ENCODE peak calls at places on chromosomes 16 and 17, in ten cellular contexts. One of them, this sample, is unnamed.
A peak's percentile ranks its signal among the peaks of the same experiment; 100 is the strongest.

GRCh38 chr17:77286641-77287431 is 146.1 kb downstream of the SEC14L1 start:
- DNase-seq in Peyer's patch: no peak
- DNase-seq in cardiac muscle cell: peak; percentile 93
- DNase-seq in iPS DF 6.9: no peak
- DNase-seq in IMR-90: peak; percentile 18
- DNase-seq in colonic mucosa: peak; percentile 90
- DNase-seq in heart right ventricle: peak; percentile 51
- DNase-seq in psoas muscle: peak; percentile 67
- DNase-seq in uterus: no peak
- DNase-seq in ovary: peak; percentile 53
- DNase-seq in this sample: no peak

GRCh38 chr17:9138161-9138717 is 116.9 kb downstream of the NTN1 start:
- DNase-seq in Peyer's patch: no peak
- DNase-seq in cardiac muscle cell: peak; percentile 7
- DNase-seq in iPS DF 6.9: no peak
- DNase-seq in IMR-90: no peak
- DNase-seq in colonic mucosa: no peak
- DNase-seq in heart right ventricle: peak; percentile 75
- DNase-seq in psoas muscle: no peak
- DNase-seq in uterus: no peak
- DNase-seq in ovary: no peak
- DNase-seq in this sample: no peak

GRCh38 chr16:76800196-76800595 is 390.8 kb upstream of the MON1B start:
- DNase-seq in Peyer's patch: no peak
- DNase-seq in cardiac muscle cell: no peak
- DNase-seq in iPS DF 6.9: no peak
- DNase-seq in IMR-90: no peak
- DNase-seq in colonic mucosa: no peak
- DNase-seq in heart right ventricle: no peak
- DNase-seq in psoas muscle: no peak
- DNase-seq in uterus: no peak
- DNase-seq in ovary: no peak
- DNase-seq in this sample: no peak

GRCh38 chr17:1732241-1733046 is 7.9 kb downstream of the WDR81 start:
- DNase-seq in Peyer's patch: no peak
- DNase-seq in cardiac muscle cell: no peak
- DNase-seq in iPS DF 6.9: no peak
- DNase-seq in IMR-90: no peak
- DNase-seq in colonic mucosa: no peak
- DNase-seq in heart right ventricle: no peak
- DNase-seq in psoas muscle: peak; percentile 11
- DNase-seq in uterus: peak; percentile 26
- DNase-seq in ovary: no peak
- DNase-seq in this sample: no peak

GRCh38 chr17:21283482-21284318 is 811 bp upstream of the MAP2K3 start:
- DNase-seq in Peyer's patch: no peak
- DNase-seq in cardiac muscle cell: peak; percentile 45
- DNase-seq in iPS DF 6.9: no peak
- DNase-seq in IMR-90: peak; percentile 73
- DNase-seq in colonic mucosa: no peak
- DNase-seq in heart right ventricle: no peak
- DNase-seq in psoas muscle: peak; percentile 62
- DNase-seq in uterus: no peak
- DNase-seq in ovary: peak; percentile 70
- DNase-seq in this sample: peak; percentile 82

GRCh38 chr17:7929158-7930029 is at the start of gene KCNAB3:
- DNase-seq in Peyer's patch: peak; percentile 52
- DNase-seq in cardiac muscle cell: peak; percentile 87
- DNase-seq in iPS DF 6.9: no peak
- DNase-seq in IMR-90: peak; percentile 69
- DNase-seq in colonic mucosa: no peak
- DNase-seq in heart right ventricle: peak; percentile 45
- DNase-seq in psoas muscle: no peak
- DNase-seq in uterus: peak; percentile 82
- DNase-seq in ovary: peak; percentile 79
- DNase-seq in this sample: no peak

GRCh38 chr17:57862410-57862989 is 12.7 kb upstream of the MRPS23 start:
- DNase-seq in Peyer's patch: no peak
- DNase-seq in cardiac muscle cell: no peak
- DNase-seq in iPS DF 6.9: no peak
- DNase-seq in IMR-90: no peak
- DNase-seq in colonic mucosa: no peak
- DNase-seq in heart right ventricle: no peak
- DNase-seq in psoas muscle: no peak
- DNase-seq in uterus: peak; percentile 38
- DNase-seq in ovary: no peak
- DNase-seq in this sample: no peak

GRCh38 chr17:59811209-59811608 is 81.5 kb downstream of the TUBD1 start:
- DNase-seq in Peyer's patch: no peak
- DNase-seq in cardiac muscle cell: no peak
- DNase-seq in iPS DF 6.9: no peak
- DNase-seq in IMR-90: no peak
- DNase-seq in colonic mucosa: no peak
- DNase-seq in heart right ventricle: no peak
- DNase-seq in psoas muscle: no peak
- DNase-seq in uterus: no peak
- DNase-seq in ovary: no peak
- DNase-seq in this sample: no peak

GRCh38 chr16:25143898-25144297 is 32.4 kb downstream of the LCMT1 start:
- DNase-seq in Peyer's patch: no peak
- DNase-seq in cardiac muscle cell: no peak
- DNase-seq in iPS DF 6.9: no peak
- DNase-seq in IMR-90: no peak
- DNase-seq in colonic mucosa: no peak
- DNase-seq in heart right ventricle: no peak
- DNase-seq in psoas muscle: no peak
- DNase-seq in uterus: no peak
- DNase-seq in ovary: no peak
- DNase-seq in this sample: no peak

GRCh38 chr17:48013876-48014602 is 23.6 kb downstream of the COPZ2 start:
- DNase-seq in Peyer's patch: no peak
- DNase-seq in cardiac muscle cell: no peak
- DNase-seq in iPS DF 6.9: no peak
- DNase-seq in IMR-90: no peak
- DNase-seq in colonic mucosa: no peak
- DNase-seq in heart right ventricle: no peak
- DNase-seq in psoas muscle: no peak
- DNase-seq in uterus: no peak
- DNase-seq in ovary: no peak
- DNase-seq in this sample: no peak

GRCh38 chr17:17180141-17180603 is 26.0 kb downstream of the PLD6 start:
- DNase-seq in Peyer's patch: no peak
- DNase-seq in cardiac muscle cell: no peak
- DNase-seq in iPS DF 6.9: no peak
- DNase-seq in IMR-90: no peak
- DNase-seq in colonic mucosa: no peak
- DNase-seq in heart right ventricle: peak; percentile 55
- DNase-seq in psoas muscle: no peak
- DNase-seq in uterus: no peak
- DNase-seq in ovary: no peak
- DNase-seq in this sample: no peak

GRCh38 chr16:59964232-59964924 is 1230.3 kb upstream of the GOT2 start:
- DNase-seq in Peyer's patch: no peak
- DNase-seq in cardiac muscle cell: no peak
- DNase-seq in iPS DF 6.9: no peak
- DNase-seq in IMR-90: no peak
- DNase-seq in colonic mucosa: no peak
- DNase-seq in heart right ventricle: no peak
- DNase-seq in psoas muscle: no peak
- DNase-seq in uterus: no peak
- DNase-seq in ovary: no peak
- DNase-seq in this sample: no peak

GRCh38 chr17:5902671-5903070 is 167.5 kb upstream of the WSCD1 start:
- DNase-seq in Peyer's patch: no peak
- DNase-seq in cardiac muscle cell: no peak
- DNase-seq in iPS DF 6.9: no peak
- DNase-seq in IMR-90: no peak
- DNase-seq in colonic mucosa: no peak
- DNase-seq in heart right ventricle: no peak
- DNase-seq in psoas muscle: no peak
- DNase-seq in uterus: no peak
- DNase-seq in ovary: no peak
- DNase-seq in this sample: no peak

GRCh38 chr17:57957120-57957850 is 2.1 kb upstream of the CUEDC1 start:
- DNase-seq in Peyer's patch: peak; percentile 5
- DNase-seq in cardiac muscle cell: no peak
- DNase-seq in iPS DF 6.9: no peak
- DNase-seq in IMR-90: no peak
- DNase-seq in colonic mucosa: peak; percentile 15
- DNase-seq in heart right ventricle: no peak
- DNase-seq in psoas muscle: no peak
- DNase-seq in uterus: peak; percentile 8
- DNase-seq in ovary: no peak
- DNase-seq in this sample: peak; percentile 58

GRCh38 chr17:50864747-50865059 is 1.5 kb downstream of the TOB1 start:
- DNase-seq in Peyer's patch: no peak
- DNase-seq in cardiac muscle cell: no peak
- DNase-seq in iPS DF 6.9: no peak
- DNase-seq in IMR-90: no peak
- DNase-seq in colonic mucosa: no peak
- DNase-seq in heart right ventricle: no peak
- DNase-seq in psoas muscle: no peak
- DNase-seq in uterus: no peak
- DNase-seq in ovary: no peak
- DNase-seq in this sample: no peak

GRCh38 chr17:50865868-50866260 is 290 bp downstream of the TOB1 start:
- DNase-seq in Peyer's patch: no peak
- DNase-seq in cardiac muscle cell: no peak
- DNase-seq in iPS DF 6.9: no peak
- DNase-seq in IMR-90: no peak
- DNase-seq in colonic mucosa: no peak
- DNase-seq in heart right ventricle: no peak
- DNase-seq in psoas muscle: no peak
- DNase-seq in uterus: no peak
- DNase-seq in ovary: no peak
- DNase-seq in this sample: no peak

GRCh38 chr17:50865060-50865867 is 890 bp downstream of the TOB1 start:
- DNase-seq in Peyer's patch: peak; percentile 45
- DNase-seq in cardiac muscle cell: peak; percentile 54
- DNase-seq in iPS DF 6.9: no peak
- DNase-seq in IMR-90: peak; percentile 24
- DNase-seq in colonic mucosa: peak; percentile 64
- DNase-seq in heart right ventricle: peak; percentile 72
- DNase-seq in psoas muscle: peak; percentile 79
- DNase-seq in uterus: peak; percentile 55
- DNase-seq in ovary: peak; percentile 82
- DNase-seq in this sample: no peak

GRCh38 chr17:50863221-50863843 is 2.8 kb downstream of the TOB1 start:
- DNase-seq in Peyer's patch: peak; percentile 27
- DNase-seq in cardiac muscle cell: peak; percentile 48
- DNase-seq in iPS DF 6.9: no peak
- DNase-seq in IMR-90: no peak
- DNase-seq in colonic mucosa: peak; percentile 71
- DNase-seq in heart right ventricle: no peak
- DNase-seq in psoas muscle: no peak
- DNase-seq in uterus: no peak
- DNase-seq in ovary: no peak
- DNase-seq in this sample: no peak

DNA sequence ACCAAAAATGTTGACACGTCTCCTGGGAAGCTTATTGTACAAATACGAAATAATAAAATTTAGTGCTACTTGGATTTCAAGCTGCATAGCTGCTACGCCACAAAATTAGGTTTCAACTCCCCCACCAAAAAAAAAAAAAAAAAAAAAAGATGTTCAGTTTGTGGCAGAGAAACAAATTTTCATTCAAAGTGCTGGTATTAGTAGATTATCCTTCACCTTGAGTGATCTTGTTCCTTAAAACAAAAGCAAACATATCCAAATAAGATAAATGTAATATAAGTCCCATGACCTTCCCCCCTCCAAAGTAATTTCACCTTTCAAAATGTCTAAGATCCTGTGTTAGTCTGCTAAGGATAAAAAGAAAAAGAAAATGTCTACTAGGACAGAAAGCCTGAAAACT is 2.2 kb downstream of the TOB1 start:
- DNase-seq in Peyer's patch: no peak
- DNase-seq in cardiac muscle cell: no peak
- DNase-seq in iPS DF 6.9: no peak
- DNase-seq in IMR-90: no peak
- DNase-seq in colonic mucosa: no peak
- DNase-seq in heart right ventricle: no peak
- DNase-seq in psoas muscle: no peak
- DNase-seq in uterus: no peak
- DNase-seq in ovary: no peak
- DNase-seq in this sample: no peak
- H3K4me3 ChIP-seq in Peyer's patch: peak overlapping the region; percentile 99
- H3K4me3 ChIP-seq in cardiac muscle cell: peak overlapping the region; percentile 97
- H3K4me3 ChIP-seq in iPS DF 6.9: no peak overlapping the region
- H3K4me3 ChIP-seq in IMR-90: no peak overlapping the region
- H3K4me3 ChIP-seq in colonic mucosa: peak overlapping the region; percentile 78
- H3K4me3 ChIP-seq in heart right ventricle: peak overlapping the region; percentile 81
- H3K4me3 ChIP-seq in psoas muscle: peak overlapping the region; percentile 90
- H3K4me3 ChIP-seq in uterus: no peak overlapping the region
- H3K4me3 ChIP-seq in ovary: peak overlapping the region; percentile 99
- H3K4me3 ChIP-seq in this sample: peak overlapping the region; percentile 96

DNA sequence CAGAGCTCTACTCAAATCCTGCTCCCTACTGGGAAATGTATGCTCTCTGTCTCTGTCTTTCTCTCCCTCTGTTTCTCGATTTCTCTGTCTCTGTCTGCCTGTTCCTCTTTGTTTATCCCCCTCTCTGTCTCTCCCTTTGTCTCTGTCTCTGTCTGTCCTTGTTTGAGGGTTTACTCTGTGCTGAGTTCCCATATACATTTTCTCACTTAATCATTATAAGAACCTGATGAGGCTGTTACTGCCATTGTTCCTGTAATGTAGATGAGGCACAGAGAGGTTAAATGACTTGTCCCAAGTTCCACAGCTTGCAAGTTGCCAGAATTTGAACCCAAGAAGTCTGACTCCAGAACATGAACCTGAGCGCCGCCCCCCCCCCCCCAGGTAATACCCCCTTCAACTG is 338.7 kb downstream of the CA10 start:
- DNase-seq in Peyer's patch: no peak
- DNase-seq in cardiac muscle cell: no peak
- DNase-seq in iPS DF 6.9: no peak
- DNase-seq in IMR-90: no peak
- DNase-seq in colonic mucosa: no peak
- DNase-seq in heart right ventricle: no peak
- DNase-seq in psoas muscle: no peak
- DNase-seq in uterus: no peak
- DNase-seq in ovary: no peak
- DNase-seq in this sample: no peak
- H3K27ac ChIP-seq in Peyer's patch: no peak overlapping the region
- H3K27ac ChIP-seq in cardiac muscle cell: no peak overlapping the region
- H3K27ac ChIP-seq in iPS DF 6.9: no peak overlapping the region
- H3K27ac ChIP-seq in IMR-90: no peak overlapping the region
- H3K27ac ChIP-seq in colonic mucosa: no peak overlapping the region
- H3K27ac ChIP-seq in heart right ventricle: no peak overlapping the region
- H3K27ac ChIP-seq in psoas muscle: no peak overlapping the region
- H3K27ac ChIP-seq in uterus: no peak overlapping the region
- H3K27ac ChIP-seq in ovary: no peak overlapping the region
- H3K27ac ChIP-seq in this sample: no peak overlapping the region

GRCh38 chr16:28061702-28062101 is 1.8 kb downstream of the GSG1L start:
- DNase-seq in Peyer's patch: no peak
- DNase-seq in cardiac muscle cell: no peak
- DNase-seq in iPS DF 6.9: no peak
- DNase-seq in IMR-90: no peak
- DNase-seq in colonic mucosa: no peak
- DNase-seq in heart right ventricle: no peak
- DNase-seq in psoas muscle: no peak
- DNase-seq in uterus: no peak
- DNase-seq in ovary: no peak
- DNase-seq in this sample: no peak
- H3K4me3 ChIP-seq in Peyer's patch: no peak overlapping the region
- H3K4me3 ChIP-seq in cardiac muscle cell: no peak overlapping the region
- H3K4me3 ChIP-seq in iPS DF 6.9: no peak overlapping the region
- H3K4me3 ChIP-seq in IMR-90: no peak overlapping the region
- H3K4me3 ChIP-seq in colonic mucosa: no peak overlapping the region
- H3K4me3 ChIP-seq in heart right ventricle: peak overlapping the region; percentile 49
- H3K4me3 ChIP-seq in psoas muscle: no peak overlapping the region
- H3K4me3 ChIP-seq in uterus: no peak overlapping the region
- H3K4me3 ChIP-seq in ovary: no peak overlapping the region
- H3K4me3 ChIP-seq in this sample: no peak overlapping the region

GRCh38 chr17:67414130-67414529 is 37.0 kb downstream of the PITPNC1 start:
- DNase-seq in Peyer's patch: no peak
- DNase-seq in cardiac muscle cell: no peak
- DNase-seq in iPS DF 6.9: no peak
- DNase-seq in IMR-90: no peak
- DNase-seq in colonic mucosa: no peak
- DNase-seq in heart right ventricle: no peak
- DNase-seq in psoas muscle: no peak
- DNase-seq in uterus: no peak
- DNase-seq in ovary: no peak
- DNase-seq in this sample: no peak
- H3K27ac ChIP-seq in Peyer's patch: no peak overlapping the region
- H3K27ac ChIP-seq in cardiac muscle cell: no peak overlapping the region
- H3K27ac ChIP-seq in iPS DF 6.9: no peak overlapping the region
- H3K27ac ChIP-seq in IMR-90: no peak overlapping the region
- H3K27ac ChIP-seq in colonic mucosa: no peak overlapping the region
- H3K27ac ChIP-seq in heart right ventricle: no peak overlapping the region
- H3K27ac ChIP-seq in psoas muscle: no peak overlapping the region
- H3K27ac ChIP-seq in uterus: no peak overlapping the region
- H3K27ac ChIP-seq in ovary: no peak overlapping the region
- H3K27ac ChIP-seq in this sample: no peak overlapping the region

This sample was measured in coronary artery.